ENCODE peak calls at places on chromosomes 7 and 10, in six cellular contexts. One of them, this sample, is unnamed.

GRCh38 chr7:46527360-46527759 is 606.3 kb upstream of the IGFBP3 start:
- DNase-seq in CD8-positive, alpha-beta memory T cell: no peak
- DNase-seq in tibial artery: no peak
- DNase-seq in small intestine: no peak
- DNase-seq in CD8-positive, alpha-beta T cell: no peak
- DNase-seq in psoas muscle: no peak
- DNase-seq in this sample: no peak

GRCh38 chr10:76408646-76409045 is 977.2 kb downstream of the LRMDA start:
- DNase-seq in small intestine: no peak
- DNase-seq in CD8-positive, alpha-beta T cell: no peak
- DNase-seq in psoas muscle: no peak
- DNase-seq in tibial artery: no peak
- DNase-seq in CD8-positive, alpha-beta memory T cell: no peak
- DNase-seq in this sample: no peak

GRCh38 chr7:131381069-131381838 is 53.6 kb downstream of the MKLN1 start:
- DNase-seq in psoas muscle: no peak
- DNase-seq in small intestine: no peak
- DNase-seq in CD8-positive, alpha-beta memory T cell: no peak
- DNase-seq in tibial artery: no peak
- DNase-seq in CD8-positive, alpha-beta T cell: no peak
- DNase-seq in this sample: no peak

GRCh38 chr7:106017657-106018056 is 54.6 kb downstream of the CDHR3 start:
- DNase-seq in tibial artery: no peak
- DNase-seq in CD8-positive, alpha-beta memory T cell: no peak
- DNase-seq in psoas muscle: no peak
- DNase-seq in small intestine: no peak
- DNase-seq in CD8-positive, alpha-beta T cell: no peak
- DNase-seq in this sample: no peak

GRCh38 chr7:19069842-19070241 is 47.6 kb downstream of the TWIST1 start:
- DNase-seq in small intestine: no peak
- DNase-seq in psoas muscle: no peak
- DNase-seq in CD8-positive, alpha-beta memory T cell: no peak
- DNase-seq in CD8-positive, alpha-beta T cell: no peak
- DNase-seq in tibial artery: no peak
- DNase-seq in this sample: no peak

GRCh38 chr10:29579455-29579970 is 55.3 kb downstream of the SVIL start:
- DNase-seq in CD8-positive, alpha-beta T cell: no peak
- DNase-seq in psoas muscle: no peak
- DNase-seq in small intestine: no peak
- DNase-seq in tibial artery: no peak
- DNase-seq in CD8-positive, alpha-beta memory T cell: no peak
- DNase-seq in this sample: no peak

GRCh38 chr7:98870071-98870651 is 347 bp upstream of the TMEM130 start:
- DNase-seq in CD8-positive, alpha-beta T cell: no peak
- DNase-seq in tibial artery: peak; percentile 33
- DNase-seq in CD8-positive, alpha-beta memory T cell: peak; percentile 39
- DNase-seq in small intestine: no peak
- DNase-seq in psoas muscle: peak; percentile 70
- DNase-seq in this sample: peak; percentile 39

GRCh38 chr10:5976689-5977470 is 463 bp downstream of the IL15RA start:
- DNase-seq in tibial artery: no peak
- DNase-seq in psoas muscle: peak; percentile 79
- DNase-seq in CD8-positive, alpha-beta T cell: peak; percentile 64
- DNase-seq in CD8-positive, alpha-beta memory T cell: peak; percentile 34
- DNase-seq in small intestine: peak; percentile 54
- DNase-seq in this sample: peak; percentile 16

GRCh38 chr10:121057291-121057690 is 206.1 kb downstream of the WDR11 start:
- DNase-seq in psoas muscle: no peak
- DNase-seq in CD8-positive, alpha-beta T cell: no peak
- DNase-seq in CD8-positive, alpha-beta memory T cell: no peak
- DNase-seq in tibial artery: no peak
- DNase-seq in small intestine: no peak
- DNase-seq in this sample: no peak

DNA sequence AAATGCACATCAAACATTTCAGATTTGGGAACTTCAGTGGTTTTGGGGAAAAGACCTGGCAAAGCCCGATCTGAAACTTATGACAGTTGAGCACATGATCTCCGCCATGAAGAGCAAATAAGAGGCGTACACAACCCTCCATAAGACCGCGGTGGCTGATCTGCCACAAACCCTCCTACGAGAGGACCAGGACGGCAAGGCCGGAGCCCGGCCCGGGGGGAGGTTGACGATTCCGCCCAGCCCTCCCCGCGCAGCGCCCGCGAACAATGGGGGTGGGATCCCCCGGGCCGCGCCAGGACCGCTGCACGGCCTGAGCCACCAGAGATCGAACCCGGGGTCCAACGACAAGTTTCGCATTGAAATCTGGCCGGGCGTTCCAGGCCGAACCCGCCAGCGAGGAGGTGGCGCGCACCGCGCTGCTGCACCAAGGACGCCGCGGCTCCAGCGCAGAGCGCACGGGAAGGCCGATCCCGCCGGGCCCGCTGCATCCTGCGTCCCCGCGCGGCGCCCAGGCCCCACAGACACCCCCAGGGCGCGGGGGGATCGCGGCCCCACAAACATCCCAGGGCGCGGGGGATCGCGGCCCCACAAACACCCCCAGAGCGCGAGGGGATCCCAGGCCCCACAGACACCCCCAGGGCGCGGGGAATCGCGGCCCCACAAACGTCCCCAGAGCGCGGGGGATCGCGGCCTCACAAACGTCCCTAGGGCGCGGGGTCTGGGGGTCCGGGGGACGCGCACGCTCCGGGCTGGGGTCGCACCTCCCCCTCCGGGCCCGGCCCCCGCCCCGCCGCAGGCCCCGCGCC is 644 bp downstream of the DIP2C start:
- DNase-seq in CD8-positive, alpha-beta memory T cell: no peak
- DNase-seq in CD8-positive, alpha-beta T cell: no peak
- DNase-seq in small intestine: peak; percentile 31
- DNase-seq in tibial artery: no peak
- DNase-seq in psoas muscle: peak; percentile 66
- DNase-seq in this sample: no peak
- H3K27me3 ChIP-seq in CD8-positive, alpha-beta memory T cell: no peaks in the 10 kb centered on the region
- H3K27me3 ChIP-seq in CD8-positive, alpha-beta T cell: no peaks in the 10 kb centered on the region
- H3K27me3 ChIP-seq in small intestine: no peaks in the 10 kb centered on the region
- H3K27me3 ChIP-seq in tibial artery: no peaks in the 10 kb centered on the region
- H3K27me3 ChIP-seq in psoas muscle: no peaks in the 10 kb centered on the region
- H3K27me3 ChIP-seq in this sample: no peaks in the 10 kb centered on the region

GRCh38 chr7:120180221-120180620 is 92.8 kb upstream of the KCND2 start:
- DNase-seq in tibial artery: no peak
- DNase-seq in CD8-positive, alpha-beta memory T cell: no peak
- DNase-seq in small intestine: no peak
- DNase-seq in psoas muscle: no peak
- DNase-seq in CD8-positive, alpha-beta T cell: no peak
- DNase-seq in this sample: no peak
- H3K4me1 ChIP-seq in tibial artery: no peaks in the 10 kb centered on the region
- H3K4me1 ChIP-seq in CD8-positive, alpha-beta memory T cell: no peaks in the 10 kb centered on the region
- H3K4me1 ChIP-seq in small intestine: no peaks in the 10 kb centered on the region
- H3K4me1 ChIP-seq in psoas muscle: peaks cover 5% of the 10 kb centered on the region
- H3K4me1 ChIP-seq in CD8-positive, alpha-beta T cell: no peaks in the 10 kb centered on the region
- H3K4me1 ChIP-seq in this sample: no peaks in the 10 kb centered on the region

GRCh38 chr7:100951888-100952560 is 2.7 kb downstream of the MUC3A start:
- DNase-seq in tibial artery: no peak
- DNase-seq in CD8-positive, alpha-beta T cell: no peak
- DNase-seq in psoas muscle: no peak
- DNase-seq in small intestine: no peak
- DNase-seq in CD8-positive, alpha-beta memory T cell: no peak
- DNase-seq in this sample: no peak
- H3K27me3 ChIP-seq in tibial artery: peaks cover 56% of the 10 kb centered on the region
- H3K27me3 ChIP-seq in CD8-positive, alpha-beta T cell: peaks cover 8% of the 10 kb centered on the region
- H3K27me3 ChIP-seq in psoas muscle: no peaks in the 10 kb centered on the region
- H3K27me3 ChIP-seq in small intestine: peaks cover 7% of the 10 kb centered on the region
- H3K27me3 ChIP-seq in CD8-positive, alpha-beta memory T cell: peaks cover 18% of the 10 kb centered on the region
- H3K27me3 ChIP-seq in this sample: peaks cover 7% of the 10 kb centered on the region

GRCh38 chr10:113133497-113133896 is 183.4 kb downstream of the TCF7L2 start:
- DNase-seq in small intestine: no peak
- DNase-seq in CD8-positive, alpha-beta memory T cell: no peak
- DNase-seq in CD8-positive, alpha-beta T cell: no peak
- DNase-seq in tibial artery: no peak
- DNase-seq in psoas muscle: no peak
- DNase-seq in this sample: no peak

GRCh38 chr10:113131611-113132330 is 181.7 kb downstream of the TCF7L2 start:
- DNase-seq in tibial artery: peak; percentile 36
- DNase-seq in small intestine: no peak
- DNase-seq in CD8-positive, alpha-beta T cell: no peak
- DNase-seq in CD8-positive, alpha-beta memory T cell: no peak
- DNase-seq in psoas muscle: no peak
- DNase-seq in this sample: no peak

GRCh38 chr10:113138937-113139585 is 189.0 kb downstream of the TCF7L2 start:
- DNase-seq in CD8-positive, alpha-beta T cell: no peak
- DNase-seq in small intestine: no peak
- DNase-seq in psoas muscle: no peak
- DNase-seq in tibial artery: no peak
- DNase-seq in CD8-positive, alpha-beta memory T cell: no peak
- DNase-seq in this sample: no peak

GRCh38 chr10:113132651-113133088 is 182.6 kb downstream of the TCF7L2 start:
- DNase-seq in CD8-positive, alpha-beta memory T cell: no peak
- DNase-seq in CD8-positive, alpha-beta T cell: no peak
- DNase-seq in tibial artery: no peak
- DNase-seq in psoas muscle: no peak
- DNase-seq in small intestine: no peak
- DNase-seq in this sample: no peak

DNA sequence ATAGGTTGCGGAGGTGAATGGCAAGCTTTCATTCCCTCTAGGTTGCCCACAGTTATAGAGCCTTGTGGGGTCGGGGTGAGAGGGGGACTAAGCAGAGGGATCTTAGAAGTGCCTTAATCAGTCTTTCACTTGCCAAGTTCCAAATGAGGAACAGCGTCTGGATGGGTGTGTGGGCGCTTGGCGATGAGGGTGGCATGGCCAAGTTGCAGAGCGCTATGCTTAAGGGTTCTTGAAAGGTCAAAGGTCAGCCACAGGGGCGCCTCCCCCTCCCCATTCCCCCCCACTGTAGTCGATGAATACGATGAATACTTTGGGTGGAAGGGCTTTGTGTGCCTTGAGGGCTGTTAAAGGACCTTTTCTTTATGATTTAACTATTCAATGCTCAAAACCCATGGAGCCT is 185.0 kb downstream of the TCF7L2 start:
- DNase-seq in CD8-positive, alpha-beta memory T cell: no peak
- DNase-seq in small intestine: no peak
- DNase-seq in CD8-positive, alpha-beta T cell: no peak
- DNase-seq in psoas muscle: no peak
- DNase-seq in tibial artery: no peak
- DNase-seq in this sample: no peak
- H3K4me1 ChIP-seq in CD8-positive, alpha-beta memory T cell: no peaks in the 10 kb centered on the region
- H3K4me1 ChIP-seq in small intestine: no peaks in the 10 kb centered on the region
- H3K4me1 ChIP-seq in CD8-positive, alpha-beta T cell: no peaks in the 10 kb centered on the region
- H3K4me1 ChIP-seq in psoas muscle: no peaks in the 10 kb centered on the region
- H3K4me1 ChIP-seq in tibial artery: no peaks in the 10 kb centered on the region
- H3K4me1 ChIP-seq in this sample: no peaks in the 10 kb centered on the region

GRCh38 chr10:28304032-28304571 is 1.2 kb upstream of the MPP7 start:
- DNase-seq in psoas muscle: no peak
- DNase-seq in tibial artery: no peak
- DNase-seq in small intestine: no peak
- DNase-seq in CD8-positive, alpha-beta T cell: no peak
- DNase-seq in CD8-positive, alpha-beta memory T cell: no peak
- DNase-seq in this sample: no peak

GRCh38 chr10:28302012-28302667 is 724 bp downstream of the MPP7 start:
- DNase-seq in CD8-positive, alpha-beta T cell: no peak
- DNase-seq in psoas muscle: no peak
- DNase-seq in tibial artery: peak; percentile 62
- DNase-seq in CD8-positive, alpha-beta memory T cell: no peak
- DNase-seq in small intestine: peak; percentile 37
- DNase-seq in this sample: no peak

GRCh38 chr10:28296023-28296422 is 6.8 kb downstream of the MPP7 start:
- DNase-seq in small intestine: no peak
- DNase-seq in CD8-positive, alpha-beta T cell: no peak
- DNase-seq in tibial artery: no peak
- DNase-seq in CD8-positive, alpha-beta memory T cell: no peak
- DNase-seq in psoas muscle: no peak
- DNase-seq in this sample: no peak

GRCh38 chr10:28302668-28303488 is at the start of gene MPP7:
- DNase-seq in CD8-positive, alpha-beta memory T cell: peak; percentile 94
- DNase-seq in small intestine: peak; percentile 99
- DNase-seq in psoas muscle: peak; percentile 97
- DNase-seq in CD8-positive, alpha-beta T cell: peak; percentile 97
- DNase-seq in tibial artery: peak; percentile 96
- DNase-seq in this sample: peak; percentile 97

DNA sequence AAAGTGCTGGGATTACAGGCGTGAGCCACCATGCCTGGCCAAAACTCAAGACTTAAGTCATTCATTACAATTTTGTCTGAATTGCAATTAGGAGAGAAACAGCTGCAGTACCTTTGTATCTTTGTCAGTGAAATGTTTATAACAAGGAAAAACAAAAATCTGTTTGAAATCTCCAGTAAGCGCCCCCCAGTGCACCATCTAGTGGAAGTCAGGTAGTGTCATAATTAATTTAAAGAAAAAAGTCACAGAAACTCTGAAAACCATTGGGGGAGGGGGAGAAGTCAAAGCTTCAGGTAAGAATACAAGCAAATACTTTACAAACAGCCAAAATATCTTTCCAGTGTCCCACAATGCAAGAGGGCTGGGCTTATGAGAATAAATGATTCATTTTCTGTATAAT is 2.8 kb downstream of the MPP7 start:
- DNase-seq in CD8-positive, alpha-beta memory T cell: no peak
- DNase-seq in small intestine: no peak
- DNase-seq in tibial artery: no peak
- DNase-seq in psoas muscle: no peak
- DNase-seq in CD8-positive, alpha-beta T cell: no peak
- DNase-seq in this sample: peak; percentile 30
- H3K27me3 ChIP-seq in CD8-positive, alpha-beta memory T cell: no peaks in the 10 kb centered on the region
- H3K27me3 ChIP-seq in small intestine: no peaks in the 10 kb centered on the region
- H3K27me3 ChIP-seq in tibial artery: no peaks in the 10 kb centered on the region
- H3K27me3 ChIP-seq in psoas muscle: no peaks in the 10 kb centered on the region
- H3K27me3 ChIP-seq in CD8-positive, alpha-beta T cell: no peaks in the 10 kb centered on the region
- H3K27me3 ChIP-seq in this sample: no peaks in the 10 kb centered on the region

DNA sequence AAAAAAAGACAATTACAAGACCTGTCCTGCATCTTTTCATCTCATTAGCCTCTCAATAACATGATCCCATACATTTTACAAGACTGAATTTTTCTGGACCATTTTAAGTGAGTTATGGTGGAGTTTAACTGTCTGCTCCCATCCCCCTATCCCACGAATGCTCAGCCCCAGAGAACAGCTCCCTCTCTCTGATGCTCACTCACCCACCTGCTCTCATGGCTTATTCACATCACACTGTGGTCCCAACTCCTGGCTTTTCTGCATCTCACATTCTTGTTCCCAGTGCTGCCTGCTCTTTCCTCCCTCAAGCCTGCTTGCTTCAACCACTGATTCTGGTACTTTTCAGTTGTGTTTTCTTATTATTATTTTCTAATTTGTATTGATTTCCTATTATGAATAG is 20.4 kb upstream of the CCSER2 start:
- DNase-seq in tibial artery: no peak
- DNase-seq in CD8-positive, alpha-beta T cell: no peak
- DNase-seq in small intestine: no peak
- DNase-seq in psoas muscle: no peak
- DNase-seq in CD8-positive, alpha-beta memory T cell: no peak
- DNase-seq in this sample: no peak
- H3K4me1 ChIP-seq in tibial artery: no peaks in the 10 kb centered on the region
- H3K4me1 ChIP-seq in CD8-positive, alpha-beta T cell: peaks cover 12% of the 10 kb centered on the region
- H3K4me1 ChIP-seq in small intestine: peaks cover 5% of the 10 kb centered on the region
- H3K4me1 ChIP-seq in psoas muscle: no peaks in the 10 kb centered on the region
- H3K4me1 ChIP-seq in CD8-positive, alpha-beta memory T cell: peaks cover 12% of the 10 kb centered on the region
- H3K4me1 ChIP-seq in this sample: peaks cover 20% of the 10 kb centered on the region

This sample was measured in CD4-positive, alpha-beta memory T cell.